ENCODE peak calls at places on chromosomes 13 and 19, in ten cellular contexts. C, W, J, T, N, A, I, E, B and S are unnamed samples.

GRCh38 chr19:43623889-43624670 is 4.7 kb upstream of the ZNF428 start:
- DNase-seq in C (no peak), W (no peak), J (no peak), T (no peak), N (no peak), A (no peak), I (no peak), E (no peak), B (no peak), S (no peak)

GRCh38 chr13:77298403-77298802 is 28.5 kb downstream of the MYCBP2 start:
- DNase-seq in C (no peak), W (no peak), J (no peak), T (no peak), N (no peak), A (no peak), I (no peak), E (no peak), B (no peak), S (no peak)

GRCh38 chr19:15136234-15136954 is 29.2 kb downstream of the SYDE1 start:
- DNase-seq in C (peak), W (no peak), J (no peak), T (peak), N (no peak), A (no peak), I (no peak), E (no peak), B (peak), S (no peak)

GRCh38 chr19:38547446-38547845 is 70.3 kb downstream of the MAP4K1 start:
- DNase-seq in C (no peak), W (no peak), J (no peak), T (no peak), N (no peak), A (no peak), I (no peak), E (no peak), B (no peak), S (no peak)

GRCh38 chr19:15622991-15623390 is 8.0 kb downstream of the CYP4F8 start:
- DNase-seq in C (no peak), W (no peak), J (no peak), T (peak), N (no peak), A (no peak), I (no peak), E (no peak), B (no peak), S (no peak)

GRCh38 chr19:1110809-1111640 is 7.2 kb downstream of the GPX4 start:
- DNase-seq in C (no peak), W (no peak), J (no peak), T (no peak), N (peak), A (no peak), I (no peak), E (no peak), B (no peak), S (peak)

GRCh38 chr19:20167020-20167644 is at the start of gene ZNF486:
- DNase-seq in C (peak), W (peak), J (peak), T (peak), N (peak), A (peak), I (peak), E (peak), B (peak), S (peak)

GRCh38 chr13:28530729-28531194 is 35.8 kb upstream of the FLT1 start:
- DNase-seq in C (no peak), W (no peak), J (no peak), T (no peak), N (peak), A (no peak), I (peak), E (no peak), B (peak), S (no peak)

GRCh38 chr13:77760893-77761292 is 63.4 kb downstream of the SLAIN1 start:
- DNase-seq in C (no peak), W (no peak), J (no peak), T (peak), N (no peak), A (no peak), I (no peak), E (no peak), B (no peak), S (no peak)

GRCh38 chr13:88461272-88462009 is 790.3 kb downstream of the SLITRK5 start:
- DNase-seq in C (no peak), W (no peak), J (no peak), T (no peak), N (no peak), A (no peak), I (no peak), E (no peak), B (no peak), S (no peak)
- H3K4me3 ChIP-seq in C (no peak), W (no peak), J (no peak), T (no peak), N (no peak), A (no peak), I (no peak), E (no peak), B (no peak), S (no peak)

GRCh38 chr13:93118081-93118615 is 108.5 kb upstream of the GPC6 start:
- DNase-seq in C (peak), W (no peak), J (no peak), T (no peak), N (no peak), A (no peak), I (no peak), E (no peak), B (no peak), S (no peak)

GRCh38 chr13:93116809-93117208 is 109.8 kb upstream of the GPC6 start:
- DNase-seq in C (no peak), W (no peak), J (no peak), T (no peak), N (no peak), A (no peak), I (no peak), E (no peak), B (peak), S (no peak)
- TF ChIP-seq CTCF in C (no peak), W (no peak), J (no peak), T (no peak), N (peak), A (no peak), I (no peak), E (no peak), B (no peak), S (no peak)

DNA sequence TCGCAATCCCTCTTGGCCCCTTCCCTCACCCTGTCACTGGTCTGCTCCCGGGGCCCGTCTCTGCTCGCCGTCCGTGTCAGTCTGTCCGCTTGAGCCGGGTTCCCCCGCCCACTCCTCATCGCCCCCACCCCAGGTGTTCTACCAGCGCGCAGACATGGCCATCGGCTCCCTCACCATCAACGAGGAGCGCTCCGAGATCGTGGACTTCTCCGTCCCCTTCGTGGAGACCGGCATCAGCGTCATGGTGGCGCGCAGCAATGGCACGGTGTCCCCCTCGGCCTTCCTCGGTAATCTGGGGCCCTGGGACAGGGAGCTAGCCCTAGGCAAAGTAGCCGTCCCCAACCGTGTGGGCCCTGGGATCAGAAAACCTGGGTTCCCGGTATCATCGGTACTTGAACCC is 22.4 kb downstream of the GRIN2D start:
- DNase-seq in C (no peak), W (no peak), J (no peak), T (no peak), N (peak), A (no peak), I (no peak), E (no peak), B (no peak), S (no peak)
- H3K4me3 ChIP-seq in C (no peak), W (peak), J (no peak), T (peak), N (no peak), A (no peak), I (no peak), E (no peak), B (no peak), S (no peak)

GRCh38 chr19:48330012-48330681 is 4.8 kb downstream of the EMP3 start:
- DNase-seq in C (peak), W (peak), J (no peak), T (peak), N (peak), A (peak), I (no peak), E (peak), B (no peak), S (peak)
- TF ChIP-seq CTCF in C (no peak), W (no peak), J (no peak), T (peak), N (peak), A (no peak), I (no peak), E (no peak), B (no peak), S (no peak)

GRCh38 chr13:49998714-49999624 is 2.1 kb downstream of the TRIM13 start:
- DNase-seq in C (no peak), W (no peak), J (no peak), T (peak), N (no peak), A (no peak), I (no peak), E (no peak), B (no peak), S (no peak)
- H3K4me3 ChIP-seq in C (peak), W (peak), J (no peak), T (peak), N (peak), A (no peak), I (peak), E (no peak), B (peak), S (no peak)

GRCh38 chr19:6313398-6313969 is 19.9 kb downstream of the ACER1 start:
- DNase-seq in C (no peak), W (no peak), J (no peak), T (no peak), N (peak), A (no peak), I (no peak), E (no peak), B (no peak), S (peak)

GRCh38 chr19:6312018-6312417 is 21.4 kb downstream of the ACER1 start:
- DNase-seq in C (peak), W (no peak), J (no peak), T (no peak), N (peak), A (no peak), I (no peak), E (no peak), B (no peak), S (no peak)
- TF ChIP-seq CTCF in C (no peak), W (no peak), J (peak), T (no peak), N (no peak), A (no peak), I (no peak), E (no peak), B (no peak), S (no peak)

DNA sequence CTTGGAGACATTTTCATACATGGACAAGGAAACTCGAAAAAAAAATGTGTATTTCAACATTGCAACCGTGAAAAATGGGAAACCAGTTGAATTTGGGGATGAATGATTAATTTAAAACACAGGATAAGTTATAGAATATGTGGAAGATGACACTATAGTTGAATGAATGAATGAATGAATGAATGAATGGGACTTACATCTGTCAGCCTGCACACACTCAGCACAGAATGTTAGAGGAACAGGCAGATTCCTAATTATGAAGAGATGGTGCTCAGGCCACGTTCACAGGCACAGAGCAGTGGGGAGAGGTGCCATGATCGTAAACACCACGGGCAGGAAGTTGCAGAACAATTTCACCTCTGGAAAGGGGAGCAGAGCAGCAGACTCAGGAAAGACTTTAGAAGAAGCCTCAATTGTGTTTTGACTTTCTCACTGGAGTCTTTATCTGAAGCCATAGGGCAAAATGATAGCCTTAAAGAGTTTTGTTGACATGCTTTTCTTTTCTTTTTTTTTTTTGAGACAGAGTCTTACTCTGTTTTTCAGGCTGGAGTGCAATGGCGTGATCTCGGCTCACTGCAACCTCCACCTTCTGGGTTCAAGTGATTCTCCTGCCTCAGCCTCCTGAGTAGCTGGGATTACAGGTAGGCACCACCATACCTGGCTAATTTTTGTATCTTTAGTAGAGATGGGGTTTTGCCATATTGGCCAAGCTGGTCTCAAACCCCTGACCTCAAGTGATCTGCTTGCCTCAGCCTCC is 4.9 kb upstream of the SULT2A1 start:
- DNase-seq in C (no peak), W (no peak), J (no peak), T (no peak), N (no peak), A (peak), I (no peak), E (no peak), B (no peak), S (no peak)
- H3K4me3 ChIP-seq in C (no peak), W (no peak), J (no peak), T (no peak), N (no peak), A (no peak), I (no peak), E (no peak), B (no peak), S (no peak)